ENCODE peak calls at places on chromosomes 13 and 19, in five cellular contexts. C, B, U, Q and M are unnamed samples. For H3K9me3, the result is how much of the 10 kb centered on the place peaks cover.

GRCh38 chr13:50923272-50923671 is 13.7 kb downstream of the RNASEH2B start:
- DNase-seq in C (no peak), B (no peak), U (no peak), Q (no peak), M (no peak)

GRCh38 chr13:54647275-54647674 is 1618.7 kb downstream of the OLFM4 start:
- DNase-seq in C (no peak), B (no peak), U (no peak), Q (no peak), M (no peak)

GRCh38 chr13:110807546-110807945 is 94.0 kb downstream of the ING1 start:
- DNase-seq in C (no peak), B (no peak), U (no peak), Q (no peak), M (no peak)

GRCh38 chr19:53649746-53650593 is 18.2 kb downstream of the DPRX start:
- DNase-seq in C (no peak), B (no peak), U (no peak), Q (no peak), M (no peak)

GRCh38 chr13:79398915-79399314 is 7.1 kb downstream of the RBM26 start:
- DNase-seq in C (no peak), B (no peak), U (no peak), Q (no peak), M (no peak)

GRCh38 chr13:113860579-113861432 is 3.1 kb downstream of the GAS6 start:
- DNase-seq in C (peak), B (no peak), U (no peak), Q (no peak), M (peak)

GRCh38 chr13:59103004-59103768 is 1060.5 kb downstream of the DIAPH3 start:
- DNase-seq in C (no peak), B (peak), U (no peak), Q (no peak), M (no peak)

GRCh38 chr13:111228262-111229144 is 91.9 kb upstream of the TEX29 start:
- DNase-seq in C (no peak), B (no peak), U (peak), Q (no peak), M (no peak)

GRCh38 chr13:30908416-30908980 is 2.4 kb downstream of the MEDAG start:
- DNase-seq in C (no peak), B (peak), U (no peak), Q (no peak), M (no peak)

GRCh38 chr19:9586764-9587163 is 2.5 kb upstream of the ZNF121 start:
- DNase-seq in C (peak), B (peak), U (peak), Q (peak), M (peak)

GRCh38 chr13:26629260-26629659 is 71.8 kb downstream of the WASF3 start:
- DNase-seq in C (no peak), B (peak), U (no peak), Q (no peak), M (peak)

GRCh38 chr13:43246382-43246781 is 223.0 kb downstream of the DNAJC15 start:
- DNase-seq in C (no peak), B (no peak), U (no peak), Q (no peak), M (no peak)

GRCh38 chr13:84668637-84669036 is 786.4 kb upstream of the SLITRK1 start:
- DNase-seq in C (no peak), B (no peak), U (no peak), Q (no peak), M (no peak)

GRCh38 chr13:86109107-86109506 is 309.9 kb upstream of the SLITRK6 start:
- DNase-seq in C (no peak), B (no peak), U (no peak), Q (no peak), M (no peak)

GRCh38 chr13:53417601-53418000 is 389.0 kb downstream of the OLFM4 start:
- DNase-seq in C (no peak), B (no peak), U (no peak), Q (no peak), M (no peak)

GRCh38 chr19:3057275-3057714 is 5.0 kb downstream of the TLE5 start:
- DNase-seq in C (peak), B (peak), U (peak), Q (no peak), M (no peak)

GRCh38 chr19:34363930-34364329 is 1.1 kb upstream of the GPI start:
- DNase-seq in C (no peak), B (no peak), U (no peak), Q (no peak), M (no peak)
- H3K4me3 ChIP-seq in C (no peak), B (no peak), U (no peak), Q (no peak), M (no peak)

GRCh38 chr19:43906774-43907173 is 28.3 kb downstream of the ZNF45 start:
- DNase-seq in C (no peak), B (no peak), U (no peak), Q (no peak), M (no peak)

GRCh38 chr19:43913383-43913782 is 21.7 kb downstream of the ZNF45 start:
- DNase-seq in C (no peak), B (no peak), U (no peak), Q (no peak), M (no peak)

GRCh38 chr19:43905897-43906296 is 29.2 kb downstream of the ZNF45 start:
- DNase-seq in C (no peak), B (no peak), U (no peak), Q (no peak), M (no peak)

GRCh38 chr19:43910884-43911283 is 24.2 kb downstream of the ZNF45 start:
- DNase-seq in C (no peak), B (no peak), U (no peak), Q (no peak), M (no peak)

DNA sequence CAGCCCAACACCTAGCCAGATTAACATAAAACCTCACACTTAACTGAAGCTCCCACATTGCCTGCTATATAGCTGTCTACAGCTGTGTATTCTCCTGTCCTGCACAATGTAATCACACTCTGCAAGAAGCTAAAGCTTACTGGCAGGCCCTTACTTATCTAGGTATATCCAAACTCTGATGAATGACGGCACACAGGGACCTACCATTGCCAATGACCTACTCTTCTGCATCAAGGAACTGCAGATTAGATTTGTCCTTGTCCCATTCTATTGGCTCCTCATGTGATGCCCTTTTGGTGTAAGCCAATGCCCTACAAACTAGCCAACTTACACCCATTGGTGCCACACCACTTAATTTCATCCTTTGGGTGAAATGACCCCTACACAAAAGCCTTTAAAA is 26.4 kb downstream of the ZNF45 start:
- DNase-seq in C (no peak), B (no peak), U (no peak), Q (no peak), M (no peak)
- H3K9me3 ChIP-seq in C (half or more), B (under half), U (half or more), Q (half or more), M (under half)

GRCh38 chr19:45096700-45097099 is 3.7 kb downstream of the PPP1R37 start:
- DNase-seq in C (no peak), B (no peak), U (no peak), Q (no peak), M (no peak)

GRCh38 chr19:45095496-45096413 is 2.8 kb downstream of the PPP1R37 start:
- DNase-seq in C (no peak), B (no peak), U (no peak), Q (no peak), M (no peak)

GRCh38 chr19:45094158-45094557 is 1.2 kb downstream of the PPP1R37 start:
- DNase-seq in C (no peak), B (no peak), U (no peak), Q (no peak), M (no peak)

GRCh38 chr19:45092747-45093678 is at the start of gene PPP1R37:
- DNase-seq in C (peak), B (peak), U (peak), Q (peak), M (peak)

DNA sequence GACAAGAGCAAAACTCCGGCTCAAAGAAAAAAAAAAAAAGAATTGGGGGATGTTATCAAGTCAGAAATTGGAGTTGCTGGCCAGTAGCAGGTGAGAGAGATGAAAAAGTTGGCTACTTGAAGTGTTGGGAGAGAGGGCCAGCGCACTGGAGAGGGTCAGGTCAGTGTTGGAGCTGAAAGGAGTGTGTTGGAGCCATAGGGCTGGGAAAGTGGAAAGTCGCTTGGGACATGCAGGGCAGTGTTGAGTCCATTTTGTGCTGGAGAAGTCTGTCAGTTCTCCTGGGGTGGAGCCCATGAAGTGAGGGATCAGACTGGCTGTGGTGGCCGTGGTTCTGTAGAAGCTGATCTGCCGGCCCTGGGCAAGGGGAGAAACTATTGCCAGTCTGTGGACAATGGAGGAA is 1.7 kb downstream of the PPP1R37 start:
- DNase-seq in C (no peak), B (no peak), U (no peak), Q (no peak), M (no peak)
- H3K4me3 ChIP-seq in C (no peak), B (peak), U (peak), Q (no peak), M (no peak)

GRCh38 chr19:23527797-23528196 is 132.5 kb upstream of the ZNF91 start:
- DNase-seq in C (no peak), B (no peak), U (no peak), Q (no peak), M (no peak)

GRCh38 chr19:23525265-23525862 is 130.1 kb upstream of the ZNF91 start:
- DNase-seq in C (no peak), B (no peak), U (no peak), Q (no peak), M (no peak)

GRCh38 chr19:23528376-23528775 is 133.1 kb upstream of the ZNF91 start:
- DNase-seq in C (no peak), B (no peak), U (no peak), Q (no peak), M (no peak)

GRCh38 chr19:23523863-23524262 is 128.6 kb upstream of the ZNF91 start:
- DNase-seq in C (no peak), B (no peak), U (no peak), Q (no peak), M (no peak)

GRCh38 chr19:23526302-23526701 is 131.0 kb upstream of the ZNF91 start:
- DNase-seq in C (no peak), B (no peak), U (no peak), Q (no peak), M (no peak)
- H3K9me3 ChIP-seq in C (under half), B (under half), U (under half), Q (under half), M (under half)

DNA sequence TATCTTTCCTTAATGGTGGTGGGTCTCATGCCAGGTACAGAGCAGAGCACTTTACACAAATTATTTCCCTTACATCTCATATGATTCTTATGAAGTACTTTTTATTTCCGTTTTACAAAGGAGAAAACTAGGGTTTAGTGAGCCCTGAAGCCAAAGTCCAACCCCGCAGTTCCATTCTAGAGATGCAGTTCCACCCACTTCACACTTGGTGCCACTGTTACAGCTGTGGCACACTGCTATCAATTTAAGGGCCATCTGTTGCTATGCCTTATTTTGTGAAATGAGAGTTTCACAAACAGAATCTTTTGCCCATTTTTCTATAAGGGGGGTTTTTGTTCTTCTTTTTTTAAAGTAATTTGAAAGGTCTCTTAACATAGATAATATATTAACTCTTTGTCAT is 12.9 kb downstream of the MIPEP start:
- DNase-seq in C (no peak), B (no peak), U (no peak), Q (no peak), M (peak)
- H3K4me3 ChIP-seq in C (no peak), B (no peak), U (no peak), Q (no peak), M (no peak)

GRCh38 chr13:98492335-98493034 is 84.4 kb downstream of the STK24 start:
- DNase-seq in C (no peak), B (no peak), U (no peak), Q (no peak), M (no peak)
- H3K9me3 ChIP-seq in C (under half), B (under half), U (under half), Q (under half), M (under half)

GRCh38 chr19:55259540-55260210 is 858 bp upstream of the PPP6R1 start:
- DNase-seq in C (no peak), B (no peak), U (no peak), Q (no peak), M (peak)
- H3K4me3 ChIP-seq in C (peak), B (peak), U (peak), Q (peak), M (peak)

DNA sequence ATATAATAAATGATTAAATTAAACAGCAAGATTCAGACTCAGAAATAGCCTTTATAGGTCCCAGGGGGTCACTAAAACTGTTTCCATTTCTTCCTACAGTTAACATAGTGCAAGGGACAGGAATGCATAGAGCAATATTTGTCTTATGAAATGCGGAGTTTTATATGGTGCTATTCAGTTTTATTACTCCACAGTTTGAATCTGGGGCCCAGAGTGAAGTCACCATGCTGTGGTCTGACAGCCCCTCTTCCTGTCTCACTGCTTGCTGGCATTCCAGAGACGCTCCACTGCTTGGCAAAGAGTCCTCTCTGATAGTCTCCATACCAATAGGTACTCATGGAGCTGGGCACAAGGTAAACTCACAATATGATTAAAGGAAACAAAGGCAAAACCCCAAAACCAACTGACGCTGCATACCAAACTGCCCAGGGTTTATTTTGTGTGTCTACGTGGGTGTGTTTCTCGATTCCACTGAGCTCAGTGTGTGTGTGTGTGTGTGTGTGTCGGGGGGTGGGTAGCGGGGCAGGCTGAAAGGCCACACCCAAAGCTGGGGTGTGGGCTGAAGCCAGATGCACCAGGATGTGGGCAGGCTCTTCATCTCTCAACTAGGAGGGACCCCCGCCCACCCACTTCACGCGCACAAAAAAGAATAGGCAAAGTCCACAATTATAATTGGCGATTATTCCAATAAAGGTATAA is 277.9 kb downstream of the TSHZ3 start:
- DNase-seq in C (no peak), B (no peak), U (no peak), Q (no peak), M (no peak)
- H3K9me3 ChIP-seq in C (under half), B (under half), U (under half), Q (under half), M (under half)